ENCODE peak calls at places on chromosome 7, in ten cellular contexts. I is activated CD8-positive, alpha-beta memory T cell treated with anti-CD3 and anti-CD28 coated beads for 1 hour; H is MV-4-11; E is hepatic stellate cell; W is NCI-H446; M is NCI-H510A treated with DMSO at 0.1 percent for 48 hours; N is HEK293T; F is NCI-H1436; K is H1; R is left colon. U is an unnamed sample.

GRCh38 chr7:96388620-96389383 is 66.9 kb upstream of the SLC25A13 start:
- DNase-seq in K (no peak), E (peak), I (no peak), H (no peak), M (no peak), W (no peak), N (no peak), F (no peak), R (no peak), U (peak)

GRCh38 chr7:11746591-11746990 is 85.4 kb downstream of the THSD7A start:
- DNase-seq in W (no peak), M (no peak), E (no peak), R (no peak), N (no peak), I (no peak), K (no peak), H (no peak), F (no peak), U (no peak)

GRCh38 chr7:143434660-143435059 is 8.6 kb upstream of the TAS2R60 start:
- DNase-seq in K (no peak), F (no peak), M (no peak), I (no peak), N (no peak), H (no peak), E (no peak), W (peak), R (peak), U (peak)

GRCh38 chr7:68537228-68538071 is 1060.8 kb upstream of the AUTS2 start:
- DNase-seq in F (no peak), R (no peak), E (no peak), N (no peak), M (no peak), H (no peak), I (no peak), W (no peak), K (no peak), U (no peak)

GRCh38 chr7:47386273-47386820 is 195.6 kb downstream of the TNS3 start:
- DNase-seq in M (no peak), K (no peak), I (no peak), F (no peak), R (no peak), N (no peak), W (no peak), H (no peak), E (no peak), U (no peak)

GRCh38 chr7:10239643-10240345 is 733.9 kb upstream of the PHF14 start:
- DNase-seq in H (no peak), F (peak), M (no peak), W (no peak), I (no peak), E (no peak), N (no peak), R (no peak), K (no peak), U (no peak)

GRCh38 chr7:45342236-45342635 is 184.6 kb downstream of the RAMP3 start:
- DNase-seq in N (no peak), K (no peak), W (no peak), M (no peak), H (no peak), I (no peak), R (no peak), F (no peak), E (no peak), U (no peak)

GRCh38 chr7:29106128-29106988 is 40.0 kb downstream of the CPVL start:
- DNase-seq in F (peak), H (peak), W (no peak), K (no peak), M (peak), I (no peak), E (peak), R (peak), N (peak), U (peak)

GRCh38 chr7:142365410-142365842 is 107.6 kb upstream of the PRSS58 start:
- DNase-seq in R (no peak), I (no peak), N (no peak), E (no peak), W (no peak), M (no peak), K (no peak), F (no peak), H (no peak), U (no peak)

GRCh38 chr7:51123322-51124021 is 193.1 kb downstream of the COBL start:
- DNase-seq in N (no peak), M (no peak), W (no peak), F (no peak), K (peak), E (peak), I (no peak), R (no peak), H (peak), U (peak)

GRCh38 chr7:31782411-31782991 is 95.5 kb downstream of the PPP1R17 start:
- DNase-seq in F (peak), N (peak), E (peak), W (peak), R (peak), I (no peak), M (peak), H (peak), K (no peak), U (no peak)

GRCh38 chr7:142956951-142957623 is 5.1 kb downstream of the KEL start:
- DNase-seq in H (peak), F (no peak), I (no peak), R (no peak), E (no peak), M (no peak), N (no peak), K (no peak), W (no peak), U (no peak)

GRCh38 chr7:2195403-2196246 is 37.1 kb downstream of the MAD1L1 start:
- DNase-seq in K (no peak), N (no peak), R (no peak), H (no peak), I (no peak), F (no peak), E (no peak), M (peak), W (peak), U (peak)

GRCh38 chr7:140509789-140510188 is 30.5 kb upstream of the MKRN1 start:
- DNase-seq in I (no peak), R (peak), K (no peak), E (no peak), W (no peak), F (no peak), N (no peak), H (no peak), M (peak), U (no peak)

GRCh38 chr7:23373151-23374004 is 74.2 kb downstream of the MALSU1 start:
- DNase-seq in W (no peak), R (no peak), H (peak), E (no peak), M (peak), I (no peak), F (no peak), K (no peak), N (no peak), U (no peak)

GRCh38 chr7:38411404-38411803 is 138.0 kb upstream of the TARP start:
- DNase-seq in K (no peak), I (no peak), R (no peak), W (no peak), E (no peak), N (peak), F (no peak), M (peak), H (peak), U (no peak)

GRCh38 chr7:20190588-20190987 is 26.6 kb downstream of the MACC1 start:
- DNase-seq in H (no peak), M (no peak), E (no peak), K (no peak), N (no peak), F (no peak), R (no peak), I (no peak), W (no peak), U (no peak)

GRCh38 chr7:37732880-37733279 is 49.3 kb downstream of the GPR141 start:
- DNase-seq in E (no peak), H (no peak), R (no peak), K (no peak), N (no peak), W (no peak), F (no peak), I (no peak), M (no peak), U (no peak)

GRCh38 chr7:20785211-20786048 is 1.3 kb downstream of the SP8 start:
- DNase-seq in R (peak), W (no peak), K (peak), I (no peak), N (peak), H (no peak), E (no peak), F (peak), M (peak), U (no peak)

GRCh38 chr7:102425639-102426267 is 7.6 kb upstream of the ORAI2 start:
- DNase-seq in I (peak), W (no peak), R (peak), E (no peak), H (peak), N (no peak), F (no peak), M (no peak), K (no peak), U (no peak)

GRCh38 chr7:102287082-102287464 is 405 bp downstream of the SH2B2 start:
- DNase-seq in F (peak), K (no peak), W (no peak), N (no peak), M (no peak), H (no peak), I (no peak), E (no peak), R (peak), U (no peak)

GRCh38 chr7:18294408-18294807 is 201.1 kb upstream of the HDAC9 start:
- DNase-seq in E (no peak), H (peak), N (no peak), R (no peak), F (no peak), I (no peak), K (no peak), W (no peak), M (no peak), U (no peak)

GRCh38 chr7:55878701-55879100 is 8.6 kb upstream of the ZNF713 start:
- DNase-seq in M (no peak), K (no peak), H (no peak), E (no peak), N (no peak), R (no peak), I (no peak), W (no peak), F (no peak), U (no peak)

GRCh38 chr7:74625446-74625845 is 32.1 kb upstream of the GTF2I start:
- DNase-seq in W (no peak), H (peak), K (no peak), F (no peak), M (no peak), I (no peak), N (no peak), E (no peak), R (no peak), U (no peak)

GRCh38 chr7:132095111-132095765 is 481.0 kb downstream of the PLXNA4 start:
- DNase-seq in W (no peak), H (no peak), F (no peak), R (no peak), M (no peak), K (no peak), I (no peak), N (no peak), E (no peak), U (no peak)

GRCh38 chr7:149427096-149427680 is 33.7 kb downstream of the ZNF777 start:
- DNase-seq in K (no peak), R (no peak), H (no peak), N (no peak), E (no peak), W (no peak), I (no peak), F (no peak), M (no peak), U (no peak)

GRCh38 chr7:66100408-66101050 is 14.1 kb upstream of the CRCP start:
- DNase-seq in E (no peak), R (no peak), K (no peak), F (no peak), M (no peak), W (no peak), H (no peak), N (no peak), I (no peak), U (no peak)

GRCh38 chr7:90178592-90179279 is 24.5 kb downstream of the STEAP1 start:
- DNase-seq in M (no peak), H (peak), F (no peak), N (no peak), K (no peak), R (no peak), I (no peak), E (peak), W (no peak), U (no peak)

U was measured in heart right ventricle.